ENCODE peak calls at places on chromosomes 11 and 22, in eight cellular contexts. Y is WERI-Rb-1, X is neural progenitor cell, E is prostate gland, C is aorta, W is substantia nigra, G is PC-9, T is cardiac muscle cell. B is an unnamed sample.

GRCh38 chr11:33867996-33868645 is 23.8 kb downstream of the LMO2 start:
- DNase-seq in G (no peak), E (no peak), X (peak), T (no peak), Y (no peak), W (no peak), C (no peak), B (no peak)

GRCh38 chr11:102309621-102310541 is 7.4 kb upstream of the BIRC3 start:
- DNase-seq in T (no peak), X (peak), Y (no peak), G (no peak), E (no peak), C (no peak), W (no peak), B (no peak)

GRCh38 chr11:103338621-103339484 is 229.6 kb downstream of the DYNC2H1 start:
- DNase-seq in X (peak), G (no peak), T (peak), W (no peak), E (no peak), C (no peak), Y (peak), B (no peak)

GRCh38 chr11:115325523-115325922 is 178.7 kb downstream of the CADM1 start:
- DNase-seq in Y (no peak), T (no peak), W (no peak), G (no peak), E (no peak), C (no peak), X (no peak), B (no peak)

GRCh38 chr22:32699686-32700085 is 101.8 kb upstream of the TIMP3 start:
- DNase-seq in C (no peak), G (no peak), T (no peak), X (no peak), E (no peak), W (no peak), Y (no peak), B (no peak)

GRCh38 chr11:111555255-111555654 is 14.7 kb downstream of the LAYN start:
- DNase-seq in C (no peak), E (no peak), W (no peak), X (no peak), T (no peak), G (no peak), Y (no peak), B (no peak)

GRCh38 chr11:119352857-119353260 is 6.4 kb upstream of the MFRP start:
- DNase-seq in X (no peak), G (no peak), C (peak), W (no peak), E (no peak), T (peak), Y (peak), B (no peak)

GRCh38 chr11:4041731-4042391 is 52.7 kb upstream of the RRM1 start:
- DNase-seq in E (no peak), G (no peak), W (no peak), T (no peak), Y (no peak), C (no peak), X (no peak), B (no peak)

GRCh38 chr11:87137711-87138110 is 100.0 kb downstream of the TMEM135 start:
- DNase-seq in C (no peak), E (no peak), W (no peak), X (no peak), G (no peak), Y (no peak), T (peak), B (no peak)

GRCh38 chr11:45048870-45049825 is 97.3 kb upstream of the PRDM11 start:
- DNase-seq in T (peak), E (no peak), G (no peak), C (no peak), W (no peak), Y (peak), X (no peak), B (no peak)

GRCh38 chr22:42357634-42358296 is 74.4 kb downstream of the NFAM1 start:
- DNase-seq in C (no peak), Y (no peak), X (no peak), E (peak), T (no peak), W (no peak), G (peak), B (no peak)

GRCh38 chr22:42868751-42869251 is 11.7 kb upstream of the ARFGAP3 start:
- DNase-seq in X (no peak), E (peak), W (no peak), T (peak), Y (no peak), G (no peak), C (peak), B (no peak)

GRCh38 chr22:35175392-35175791 is 81.9 kb upstream of the HMGXB4 start:
- DNase-seq in G (no peak), X (no peak), T (no peak), Y (no peak), W (no peak), C (no peak), E (no peak), B (no peak)

GRCh38 chr22:18970180-18970947 is 34.3 kb upstream of the PRODH start:
- DNase-seq in X (peak), C (no peak), E (no peak), T (peak), Y (peak), W (no peak), G (no peak), B (no peak)

GRCh38 chr22:40329021-40329456 is 17.3 kb upstream of the ADSL start:
- DNase-seq in T (no peak), G (no peak), X (no peak), E (no peak), Y (no peak), W (no peak), C (no peak), B (no peak)

GRCh38 chr22:37626144-37626543 is 13.3 kb upstream of the SH3BP1 start:
- DNase-seq in C (peak), E (peak), X (no peak), T (peak), G (no peak), Y (no peak), W (no peak), B (no peak)

GRCh38 chr11:58963551-58964075 is 24.3 kb downstream of the GLYATL1 start:
- DNase-seq in G (no peak), C (no peak), X (peak), E (peak), Y (peak), T (peak), W (no peak), B (no peak)

GRCh38 chr11:65793144-65793581 is 6.3 kb downstream of the OVOL1 start:
- DNase-seq in G (peak), X (no peak), C (no peak), T (no peak), E (peak), W (no peak), Y (no peak), B (no peak)

GRCh38 chr11:25970726-25971508 is 361.0 kb upstream of the ANO3 start:
- DNase-seq in X (no peak), C (no peak), W (no peak), Y (no peak), G (no peak), E (no peak), T (no peak), B (no peak)

GRCh38 chr11:17639091-17639490 is 80.3 kb upstream of the MYOD1 start:
- DNase-seq in Y (no peak), T (no peak), X (no peak), E (no peak), C (no peak), G (no peak), W (no peak), B (no peak)

GRCh38 chr11:60777572-60777971 is 7.6 kb upstream of the MS4A10 start:
- DNase-seq in X (no peak), W (no peak), E (peak), Y (no peak), C (peak), T (peak), G (no peak), B (no peak)

GRCh38 chr11:102974552-102975280 is 19.2 kb upstream of the MMP13 start:
- DNase-seq in Y (no peak), T (peak), W (no peak), X (no peak), E (no peak), C (no peak), G (peak), B (no peak)

GRCh38 chr11:73240190-73240781 is 22.2 kb downstream of the P2RY2 start:
- DNase-seq in X (peak), C (peak), E (no peak), W (no peak), T (peak), Y (no peak), G (peak), B (no peak)

GRCh38 chr11:102436546-102436945 is 16.0 kb downstream of the TMEM123 start:
- DNase-seq in X (no peak), E (no peak), G (no peak), Y (no peak), T (peak), W (no peak), C (no peak), B (no peak)

GRCh38 chr22:44193537-44193896 is 12.8 kb downstream of the PARVG start:
- DNase-seq in G (peak), X (no peak), E (no peak), T (no peak), W (no peak), Y (no peak), C (no peak), B (no peak)

GRCh38 chr11:57501951-57502350 is 13.6 kb downstream of the SLC43A1 start:
- DNase-seq in X (no peak), Y (no peak), G (peak), W (no peak), E (no peak), C (no peak), T (peak), B (no peak)

GRCh38 chr11:70758206-70758605 is 359.9 kb downstream of the CTTN start:
- DNase-seq in X (no peak), C (peak), Y (no peak), G (no peak), E (no peak), W (no peak), T (no peak), B (no peak)

GRCh38 chr11:70761906-70762196 is 363.5 kb downstream of the CTTN start:
- DNase-seq in G (no peak), X (no peak), Y (no peak), T (no peak), E (no peak), C (peak), W (no peak), B (no peak)

GRCh38 chr11:70761094-70761905 is 363.0 kb downstream of the CTTN start:
- DNase-seq in E (no peak), C (peak), G (no peak), W (no peak), X (no peak), Y (no peak), T (no peak), B (no peak)

GRCh38 chr11:70760416-70761020 is 362.2 kb downstream of the CTTN start:
- DNase-seq in T (no peak), G (peak), W (no peak), X (no peak), E (no peak), Y (no peak), C (peak), B (no peak)

DNA sequence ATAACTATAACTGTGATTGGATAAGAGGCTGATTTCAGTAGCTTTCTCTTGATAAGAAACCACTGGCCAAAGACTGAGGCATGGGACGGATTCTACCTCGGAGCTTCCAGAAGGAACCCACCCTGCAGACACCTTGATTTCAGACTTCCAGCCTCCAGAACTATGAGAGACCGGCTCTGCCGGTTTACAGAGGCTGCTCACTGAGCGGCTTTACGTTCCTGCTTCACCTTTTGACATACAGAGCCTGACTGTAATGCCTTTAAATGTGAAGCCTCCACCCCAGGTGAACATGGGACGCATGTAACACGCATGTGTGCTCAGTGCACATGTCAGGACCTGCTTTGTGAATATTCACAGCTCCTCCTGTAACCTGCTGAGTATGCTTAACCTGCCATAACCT is 361.5 kb downstream of the CTTN start:
- DNase-seq in E (no peak), G (no peak), C (peak), X (no peak), W (no peak), T (no peak), Y (no peak), B (no peak)
- H3K27ac ChIP-seq in E (no peak), G (no peak), C (no peak), X (no peak), W (no peak), T (no peak), Y (no peak), B (no peak)

GRCh38 chr11:67562951-67563350 is 20.7 kb upstream of the GSTP1 start:
- DNase-seq in Y (no peak), W (no peak), E (no peak), T (peak), X (no peak), G (no peak), C (no peak), B (no peak)

GRCh38 chr11:67556244-67556643 is 27.4 kb upstream of the GSTP1 start:
- DNase-seq in W (no peak), X (no peak), G (no peak), E (no peak), Y (no peak), C (no peak), T (no peak), B (no peak)

GRCh38 chr11:67563354-67564114 is 20.1 kb upstream of the GSTP1 start:
- DNase-seq in G (peak), W (no peak), C (peak), E (no peak), X (no peak), T (peak), Y (no peak), B (no peak)

GRCh38 chr11:67561971-67562560 is 21.5 kb upstream of the GSTP1 start:
- DNase-seq in Y (no peak), C (no peak), G (no peak), E (no peak), X (no peak), T (no peak), W (no peak), B (no peak)

DNA sequence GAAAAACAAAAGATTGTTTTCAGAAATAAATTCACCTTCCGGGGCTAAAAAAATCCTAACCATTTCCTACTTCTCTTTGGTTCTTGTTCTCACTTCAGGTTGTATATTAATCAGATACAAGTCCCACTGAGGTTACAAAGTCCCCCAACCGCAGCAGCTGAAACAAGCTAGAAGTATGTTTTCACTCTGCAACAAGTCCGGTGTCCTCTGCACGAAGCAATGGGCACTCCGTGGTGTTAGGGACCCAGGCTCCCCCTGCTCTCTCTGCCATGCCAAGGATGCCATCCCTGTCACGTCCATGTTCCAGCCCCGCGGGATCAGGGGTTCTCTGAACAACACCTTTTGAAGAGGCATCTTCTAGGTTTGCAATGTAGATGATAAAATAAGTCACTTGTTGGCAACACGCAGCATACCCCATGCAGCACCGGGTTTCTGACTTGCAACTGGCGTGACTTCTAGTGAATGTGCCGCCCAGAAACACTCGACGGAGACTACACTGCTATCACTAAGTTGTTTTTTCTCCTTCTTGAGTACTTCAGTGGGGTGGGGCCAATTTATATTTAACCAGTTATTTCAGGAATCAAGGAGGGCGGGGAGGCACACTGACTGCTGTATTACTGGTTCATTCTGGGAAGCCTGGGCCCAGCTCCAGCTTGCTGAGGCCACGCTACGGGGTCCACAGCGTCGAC is 25.4 kb upstream of the GSTP1 start:
- DNase-seq in X (no peak), E (no peak), Y (no peak), W (no peak), G (no peak), T (peak), C (peak), B (no peak)
- H3K27ac ChIP-seq in X (no peak), E (no peak), Y (no peak), W (no peak), G (no peak), T (no peak), C (peak), B (no peak)

GRCh38 chr11:7540830-7541555 is 27.2 kb downstream of the PPFIBP2 start:
- DNase-seq in W (no peak), T (no peak), Y (no peak), E (no peak), C (no peak), G (no peak), X (no peak), B (no peak)
- H3K27ac ChIP-seq in W (no peak), T (no peak), Y (no peak), E (no peak), C (no peak), G (peak), X (no peak), B (no peak)

GRCh38 chr11:96279421-96280290 is 63.3 kb downstream of the MAML2 start:
- DNase-seq in Y (no peak), T (peak), E (no peak), C (no peak), X (no peak), G (peak), W (no peak), B (no peak)
- H3K27ac ChIP-seq in Y (no peak), T (no peak), E (no peak), C (no peak), X (no peak), G (peak), W (no peak), B (no peak)

GRCh38 chr11:11760838-11761237 is 80.9 kb upstream of the USP47 start:
- DNase-seq in Y (no peak), E (no peak), T (no peak), W (no peak), G (no peak), X (no peak), C (no peak), B (no peak)

GRCh38 chr11:11763796-11764427 is 77.9 kb upstream of the USP47 start:
- DNase-seq in C (no peak), E (no peak), W (no peak), Y (no peak), G (no peak), X (no peak), T (no peak), B (peak)

GRCh38 chr11:11769362-11769761 is 72.4 kb upstream of the USP47 start:
- DNase-seq in T (no peak), W (no peak), C (no peak), Y (no peak), G (no peak), X (no peak), E (no peak), B (no peak)

GRCh38 chr11:11769782-11770181 is 72.0 kb upstream of the USP47 start:
- DNase-seq in C (no peak), T (no peak), W (no peak), E (no peak), X (no peak), Y (no peak), G (no peak), B (no peak)

GRCh38 chr11:11764428-11764803 is 77.4 kb upstream of the USP47 start:
- DNase-seq in W (no peak), G (no peak), E (no peak), T (no peak), C (no peak), Y (no peak), X (no peak), B (no peak)
- H3K27ac ChIP-seq in W (no peak), G (no peak), E (no peak), T (no peak), C (no peak), Y (no peak), X (no peak), B (no peak)

GRCh38 chr22:31138126-31138525 is 2.2 kb downstream of the PLA2G3 start:
- DNase-seq in Y (no peak), X (no peak), T (no peak), G (no peak), E (no peak), W (no peak), C (peak), B (no peak)

GRCh38 chr22:31139066-31139465 is 1.2 kb downstream of the PLA2G3 start:
- DNase-seq in E (no peak), C (no peak), W (no peak), T (no peak), Y (no peak), G (no peak), X (no peak), B (no peak)

GRCh38 chr22:31141551-31141950 is 1.2 kb upstream of the PLA2G3 start:
- DNase-seq in W (no peak), X (no peak), Y (no peak), C (peak), E (no peak), G (no peak), T (no peak), B (no peak)

GRCh38 chr22:31140746-31141145 is 438 bp upstream of the PLA2G3 start:
- DNase-seq in T (no peak), E (no peak), X (no peak), C (peak), G (no peak), W (no peak), Y (no peak), B (no peak)

GRCh38 chr22:31139866-31140716 is at the start of gene PLA2G3:
- DNase-seq in E (peak), Y (no peak), G (peak), C (peak), T (peak), W (no peak), X (peak), B (no peak)
- H3K27ac ChIP-seq in E (no peak), Y (no peak), G (no peak), C (no peak), T (peak), W (no peak), X (no peak), B (no peak)

DNA sequence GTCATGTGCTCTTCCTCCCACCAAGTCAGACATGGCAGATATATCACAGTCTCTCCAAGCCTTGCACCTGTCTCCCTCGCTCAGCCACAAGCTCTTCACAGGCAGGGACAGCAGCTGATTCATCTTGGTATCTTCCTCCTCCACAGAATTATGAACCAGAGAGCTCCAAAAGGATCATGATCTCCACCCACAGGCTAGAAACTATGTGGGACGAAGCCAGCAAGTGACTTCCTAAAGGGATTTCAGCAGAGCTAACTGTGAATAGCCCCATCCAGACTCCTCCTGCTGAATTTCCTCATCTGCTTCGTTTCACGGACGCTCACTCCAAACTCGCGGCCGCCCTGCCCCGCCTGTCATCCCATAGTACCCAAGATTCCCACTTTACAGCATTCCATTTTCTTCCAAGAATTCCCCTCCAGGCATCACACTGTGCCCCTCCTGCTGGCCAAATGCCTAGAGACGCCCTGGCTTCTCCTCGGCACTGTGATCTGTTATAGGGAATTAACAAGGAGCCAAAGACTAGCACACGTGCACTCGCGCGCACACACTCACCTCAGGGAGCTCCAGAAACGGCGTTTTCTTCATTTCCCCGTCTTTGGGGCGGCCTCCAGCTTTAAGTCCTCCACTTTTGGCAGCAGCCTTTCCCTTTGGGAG is 35.7 kb downstream of the SPATA19 start:
- DNase-seq in W (no peak), G (no peak), X (peak), Y (no peak), C (no peak), T (peak), E (no peak), B (peak)
- H3K27ac ChIP-seq in W (no peak), G (no peak), X (no peak), Y (no peak), C (no peak), T (no peak), E (no peak), B (no peak)